ENCODE peak calls at places on chromosome 6, in four cellular contexts. A is H1, U is mesenchymal stem cell, M is H9. L is an unnamed sample.

GRCh38 chr6:139370707-139371345 is 3.6 kb downstream of the CITED2 start:
- DNase-seq in A (no peak), U (no peak), M (no peak), L (no peak)

GRCh38 chr6:161128680-161129196 is 137.2 kb downstream of the MAP3K4 start:
- DNase-seq in A (no peak), U (peak), M (no peak), L (no peak)

GRCh38 chr6:27742833-27743573 is 169.2 kb downstream of the OR2B2 start:
- DNase-seq in A (no peak), U (no peak), M (no peak), L (no peak)

GRCh38 chr6:138818496-138819194 is 22.8 kb downstream of the ECT2L start:
- DNase-seq in A (no peak), U (peak), M (peak), L (no peak)

GRCh38 chr6:158642805-158643489 is 1.6 kb downstream of the DYNLT1 start:
- DNase-seq in A (no peak), U (peak), M (no peak), L (no peak)

GRCh38 chr6:38012573-38012972 is 193.0 kb downstream of the ZFAND3 start:
- DNase-seq in A (peak), U (peak), M (no peak), L (no peak)

GRCh38 chr6:106146852-106147351 is 60.8 kb downstream of the PRDM1 start:
- DNase-seq in A (no peak), U (no peak), M (no peak), L (no peak)

GRCh38 chr6:116139917-116140316 is 14.0 kb upstream of the COL10A1 start:
- DNase-seq in A (no peak), U (no peak), M (no peak), L (no peak)

GRCh38 chr6:112502348-112503130 is 155.4 kb downstream of the RFPL4B start:
- DNase-seq in A (no peak), U (peak), M (no peak), L (no peak)

GRCh38 chr6:37083243-37084138 is 78.0 kb downstream of the FGD2 start:
- DNase-seq in A (no peak), U (peak), M (no peak), L (no peak)

GRCh38 chr6:163128324-163128723 is 286.2 kb upstream of the QKI start:
- DNase-seq in A (no peak), U (no peak), M (no peak), L (no peak)

GRCh38 chr6:121549741-121550140 is 114.3 kb downstream of the GJA1 start:
- DNase-seq in A (no peak), U (peak), M (no peak), L (no peak)

GRCh38 chr6:135030532-135031178 is 24.0 kb downstream of the HBS1L start:
- DNase-seq in A (no peak), U (peak), M (no peak), L (no peak)

GRCh38 chr6:143468026-143468425 is 17.4 kb downstream of the PEX3 start:
- DNase-seq in A (no peak), U (no peak), M (no peak), L (no peak)

GRCh38 chr6:91082311-91082803 is 495.5 kb upstream of the MAP3K7 start:
- DNase-seq in A (no peak), U (peak), M (peak), L (no peak)

GRCh38 chr6:14286144-14286543 is 168.6 kb downstream of the CD83 start:
- DNase-seq in A (no peak), U (no peak), M (no peak), L (no peak)

GRCh38 chr6:154622618-154623336 is 110.4 kb upstream of the SCAF8 start:
- DNase-seq in A (no peak), U (no peak), M (no peak), L (no peak)

GRCh38 chr6:154619183-154619582 is 108.7 kb upstream of the CNKSR3 start:
- DNase-seq in A (no peak), U (no peak), M (no peak), L (no peak)

GRCh38 chr6:154623391-154623790 is 109.8 kb upstream of the SCAF8 start:
- DNase-seq in A (no peak), U (no peak), M (no peak), L (no peak)

GRCh38 chr6:154621611-154622010 is 111.1 kb upstream of the CNKSR3 start:
- DNase-seq in A (no peak), U (no peak), M (no peak), L (no peak)

GRCh38 chr6:154624038-154624599 is 109.1 kb upstream of the SCAF8 start:
- DNase-seq in A (no peak), U (no peak), M (no peak), L (no peak)
- H2BK15ac ChIP-seq in A (no peak), U (no peak), M (no peak), L (no peak)

GRCh38 chr6:26044140-26045045 is 42.8 kb upstream of the HFE start:
- DNase-seq in A (no peak), U (no peak), M (no peak), L (no peak)
- H2BK12ac ChIP-seq in A (no peak), U (no peak), M (no peak), L (no peak)

DNA sequence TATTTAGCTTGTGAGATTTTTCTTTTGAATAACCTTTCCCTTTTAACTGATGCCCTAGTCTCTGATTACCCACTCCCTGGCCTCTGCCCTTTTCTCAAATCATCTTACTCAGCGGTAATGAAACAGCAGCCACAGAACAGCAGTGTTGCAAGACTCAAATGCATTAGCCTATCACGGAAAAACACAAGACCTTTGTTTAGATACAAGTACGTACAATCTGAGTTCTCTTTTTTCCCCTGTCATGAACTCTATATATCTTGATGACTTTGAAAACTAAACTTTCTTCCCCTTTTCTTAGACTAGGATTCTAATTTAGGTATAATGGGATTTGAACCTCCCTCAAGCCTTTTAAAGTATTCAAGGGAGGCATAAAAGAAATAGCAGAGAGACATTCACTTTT is 1034.9 kb downstream of the EYS start:
- DNase-seq in A (no peak), U (peak), M (no peak), L (no peak)
- H3K4me2 ChIP-seq in A (no peak), U (no peak), M (no peak), L (no peak)

DNA sequence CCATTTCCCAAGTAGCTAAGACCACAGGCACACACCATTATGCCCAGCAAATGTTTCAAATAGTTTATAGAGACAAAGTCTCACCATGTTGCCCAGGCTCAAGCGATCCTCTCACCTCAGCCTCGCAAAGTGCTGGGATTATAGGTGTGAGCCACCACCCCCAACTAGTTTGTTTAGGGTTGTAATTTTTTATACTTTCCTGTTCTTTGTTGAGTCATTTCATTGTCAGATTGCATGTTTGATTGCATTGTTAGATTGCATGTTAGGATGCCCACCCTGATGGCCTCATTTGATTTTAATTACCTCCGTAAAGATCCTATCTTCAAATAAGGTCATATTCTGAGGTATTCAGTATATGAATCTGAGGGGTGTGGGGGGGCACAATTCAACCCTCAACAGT is 73.3 kb upstream of the SASH1 start:
- DNase-seq in A (no peak), U (no peak), M (no peak), L (no peak)
- H2BK15ac ChIP-seq in A (no peak), U (no peak), M (no peak), L (no peak)

DNA sequence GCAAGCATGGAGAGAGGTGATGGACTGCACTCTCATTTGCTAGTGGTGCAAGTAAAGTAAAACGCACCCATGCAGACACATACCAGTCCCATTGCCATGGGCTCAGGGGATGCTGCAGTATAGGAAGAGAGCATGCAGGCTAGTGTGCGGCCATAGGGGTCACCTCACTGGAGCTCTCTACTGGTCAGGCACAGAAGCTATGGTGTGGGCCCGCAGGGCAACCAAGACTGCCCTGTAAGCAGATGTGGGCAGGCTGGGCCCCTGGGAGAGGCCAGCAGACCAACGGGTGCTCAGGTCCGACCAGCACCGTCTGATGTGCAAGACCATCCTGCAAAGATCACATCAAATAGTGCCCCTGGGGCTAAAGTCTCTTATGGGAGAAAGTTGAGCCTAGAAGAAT is 290.7 kb downstream of the HTR1B start:
- DNase-seq in A (no peak), U (no peak), M (peak), L (no peak)
- H2BK12ac ChIP-seq in A (no peak), U (no peak), M (no peak), L (no peak)

GRCh38 chr6:137217801-137218472 is 1.2 kb downstream of the IFNGR1 start:
- DNase-seq in A (no peak), U (peak), M (no peak), L (no peak)
- H3K4me2 ChIP-seq in A (peak), U (peak), M (peak), L (peak)

GRCh38 chr6:41682056-41682477 is 43.8 kb downstream of the MDFI start:
- DNase-seq in A (peak), U (peak), M (peak), L (peak)
- H2BK15ac ChIP-seq in A (peak), U (no peak), M (no peak), L (no peak)

GRCh38 chr6:4464638-4465037 is 311.6 kb upstream of the CDYL start:
- DNase-seq in A (no peak), U (no peak), M (no peak), L (no peak)

GRCh38 chr6:4460595-4461475 is 315.4 kb upstream of the CDYL start:
- DNase-seq in A (no peak), U (peak), M (no peak), L (peak)

GRCh38 chr6:4459981-4460380 is 316.2 kb upstream of the CDYL start:
- DNase-seq in A (no peak), U (no peak), M (no peak), L (no peak)

DNA sequence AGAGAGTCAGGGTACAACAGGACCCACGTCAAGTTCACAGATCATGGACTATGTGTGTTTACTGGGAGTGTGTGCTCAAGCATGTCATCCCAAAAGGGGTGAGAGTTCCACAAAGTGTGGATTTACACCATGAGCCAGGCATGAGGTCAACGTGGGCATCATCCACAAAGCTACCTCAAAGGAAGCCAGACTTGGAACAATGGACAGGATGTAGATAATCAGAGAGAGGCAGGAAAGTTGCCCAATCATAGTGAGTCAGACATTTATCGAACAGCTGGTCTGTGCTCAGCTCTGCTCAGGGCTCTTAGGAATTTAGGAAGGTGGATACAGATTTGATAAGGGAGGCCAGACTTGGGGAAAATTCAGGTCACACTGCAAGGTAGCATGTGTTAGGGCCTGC is 317.2 kb upstream of the CDYL start:
- DNase-seq in A (no peak), U (peak), M (no peak), L (no peak)
- H2BK12ac ChIP-seq in A (no peak), U (peak), M (no peak), L (no peak)